ENCODE peak calls at places on chromosomes 7 and 10, in nine cellular contexts. C, B, R, I, O, Y, L, X and S are unnamed samples.

GRCh38 chr7:92698237-92698841 is 108.1 kb upstream of the FAM133B start:
- DNase-seq in B (peak), R (peak), L (no peak), I (no peak), O (no peak), X (no peak), Y (peak), C (no peak), S (peak)

GRCh38 chr7:115249080-115249479 is 327.2 kb downstream of the MDFIC start:
- DNase-seq in Y (no peak), O (no peak), B (no peak), C (no peak), R (no peak), I (no peak), L (no peak), X (no peak), S (no peak)

GRCh38 chr7:38878694-38879457 is 30.1 kb downstream of the VPS41 start:
- DNase-seq in O (no peak), I (no peak), C (no peak), L (no peak), R (no peak), B (no peak), X (no peak), Y (no peak), S (no peak)

GRCh38 chr10:116866987-116867595 is 17.8 kb downstream of the ENO4 start:
- DNase-seq in R (no peak), L (no peak), C (no peak), X (no peak), I (no peak), Y (no peak), O (no peak), B (no peak), S (no peak)

GRCh38 chr10:79045566-79046175 is 23.1 kb upstream of the ZMIZ1 start:
- DNase-seq in O (no peak), Y (no peak), R (no peak), X (peak), B (no peak), C (no peak), I (peak), L (no peak), S (no peak)

GRCh38 chr7:121138262-121138933 is 149.9 kb downstream of the CPED1 start:
- DNase-seq in Y (no peak), I (no peak), B (no peak), R (no peak), C (no peak), L (peak), O (no peak), X (no peak), S (peak)

GRCh38 chr10:34666008-34666700 is 148.9 kb downstream of the PARD3 start:
- DNase-seq in B (peak), O (peak), X (peak), I (peak), C (peak), R (peak), L (peak), Y (peak), S (peak)

GRCh38 chr7:158850390-158851174 is 5.8 kb upstream of the DYNC2I1 start:
- DNase-seq in Y (no peak), X (no peak), R (no peak), O (no peak), I (no peak), L (no peak), B (no peak), C (no peak), S (no peak)

GRCh38 chr10:117699436-117700075 is 157.0 kb downstream of the EMX2 start:
- DNase-seq in L (no peak), X (no peak), I (no peak), Y (no peak), R (no peak), C (no peak), O (no peak), B (no peak), S (no peak)

GRCh38 chr7:20158684-20159083 is 58.5 kb downstream of the MACC1 start:
- DNase-seq in L (no peak), I (no peak), C (no peak), Y (no peak), R (no peak), O (no peak), X (no peak), B (no peak), S (no peak)
- TF ChIP-seq EP300 in L (no peak), I (no peak), C (no peak), Y (no peak), R (no peak), O (no peak), X (no peak), B (no peak), S (no peak)

GRCh38 chr10:91605968-91606367 is 26.9 kb downstream of the PPP1R3C start:
- DNase-seq in R (no peak), I (no peak), C (no peak), Y (no peak), X (no peak), L (no peak), O (no peak), B (no peak), S (no peak)

GRCh38 chr10:91604936-91605534 is 27.8 kb downstream of the PPP1R3C start:
- DNase-seq in C (no peak), B (peak), O (no peak), L (no peak), R (no peak), X (no peak), Y (no peak), I (no peak), S (no peak)

GRCh38 chr10:91603173-91603572 is 29.7 kb downstream of the PPP1R3C start:
- DNase-seq in C (no peak), Y (no peak), X (no peak), L (no peak), R (no peak), I (no peak), B (no peak), O (no peak), S (no peak)

GRCh38 chr10:91603931-91604331 is 28.9 kb downstream of the PPP1R3C start:
- DNase-seq in Y (no peak), L (no peak), R (no peak), C (no peak), O (no peak), B (peak), X (no peak), I (no peak), S (no peak)

GRCh38 chr10:91604462-91604935 is 28.4 kb downstream of the PPP1R3C start:
- DNase-seq in C (no peak), Y (no peak), I (no peak), L (no peak), X (no peak), R (no peak), O (no peak), B (no peak), S (no peak)
- TF ChIP-seq CTCF in C (no peak), Y (no peak), I (no peak), L (no peak), X (no peak), R (no peak), O (no peak), B (no peak), S (no peak)

GRCh38 chr7:74404388-74404700 is 49.4 kb upstream of the GTF2IRD1 start:
- DNase-seq in Y (no peak), B (no peak), I (no peak), R (no peak), L (no peak), X (no peak), C (no peak), O (no peak), S (no peak)
- TF ChIP-seq EP300 in Y (no peak), B (no peak), I (no peak), R (no peak), L (no peak), X (no peak), C (no peak), O (no peak), S (no peak)

GRCh38 chr10:101290415-101290814 is 61.2 kb upstream of the LBX1 start:
- DNase-seq in B (no peak), X (no peak), R (no peak), Y (no peak), I (no peak), C (no peak), O (no peak), L (no peak), S (no peak)

GRCh38 chr10:101287183-101287830 is 58.0 kb upstream of the LBX1 start:
- DNase-seq in X (no peak), O (no peak), I (no peak), L (no peak), B (no peak), Y (no peak), C (no peak), R (no peak), S (no peak)

GRCh38 chr10:101289541-101289940 is 60.3 kb upstream of the LBX1 start:
- DNase-seq in X (no peak), B (no peak), C (no peak), L (no peak), O (no peak), Y (no peak), I (peak), R (no peak), S (no peak)

GRCh38 chr10:101286248-101287046 is 57.2 kb upstream of the LBX1 start:
- DNase-seq in B (no peak), R (no peak), O (no peak), Y (no peak), L (no peak), I (no peak), C (no peak), X (no peak), S (no peak)

DNA sequence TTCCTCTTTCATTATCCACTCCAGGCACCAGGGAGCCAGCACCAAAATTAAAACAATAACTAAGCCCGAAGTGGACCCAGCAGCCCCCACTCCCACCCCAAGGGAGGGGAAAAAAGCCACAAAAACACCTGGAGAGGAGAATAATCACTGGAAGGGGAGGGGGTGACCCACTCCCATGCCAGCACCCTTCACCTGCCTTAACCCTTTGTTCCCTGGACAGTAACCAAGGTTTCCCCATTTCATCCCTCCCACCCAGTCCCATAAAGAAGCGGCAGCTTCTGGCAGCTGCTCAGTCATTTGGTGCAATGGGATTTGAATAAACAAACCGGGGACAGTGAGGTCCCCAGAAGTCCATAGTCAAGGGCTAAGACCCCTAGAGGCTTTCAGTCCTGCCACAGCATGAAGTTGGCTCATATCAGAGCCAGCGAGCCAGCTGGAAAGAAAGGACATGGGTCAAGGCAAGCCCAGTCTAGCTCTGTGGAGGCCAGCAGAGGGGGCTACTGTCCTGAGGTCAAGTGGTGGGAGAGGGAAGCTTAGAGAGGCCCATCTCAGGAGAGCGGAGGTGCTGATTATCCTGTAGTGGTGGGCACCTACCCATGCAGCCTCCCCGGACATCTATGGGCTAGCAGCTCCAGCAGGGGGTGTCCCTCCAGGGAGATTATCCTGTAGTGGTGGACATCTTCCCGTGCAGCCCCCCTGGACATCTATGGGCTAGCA is 58.8 kb upstream of the LBX1 start:
- DNase-seq in B (peak), R (no peak), I (no peak), O (peak), X (no peak), Y (no peak), C (peak), L (no peak), S (no peak)
- TF ChIP-seq CTCF in B (no peak), R (no peak), I (no peak), O (peak), X (no peak), Y (no peak), C (no peak), L (peak), S (peak)